ENCODE peak calls at places on chromosomes 5 and 9, in nine cellular contexts. One of them, this sample, is unnamed.

GRCh38 chr9:128208943-128209695 is 5.9 kb downstream of the DNM1 start:
- DNase-seq in K562: peak
- DNase-seq in A549: no peak
- DNase-seq in upper lobe of left lung: no peak
- DNase-seq in tibial nerve: no peak
- DNase-seq in transverse colon: no peak
- DNase-seq in stomach: no peak
- DNase-seq in GM12878: no peak
- DNase-seq in ovary: no peak
- DNase-seq in this sample: no peak

GRCh38 chr9:22141906-22142305 is 132.8 kb upstream of the CDKN2B start:
- DNase-seq in K562: no peak
- DNase-seq in A549: no peak
- DNase-seq in upper lobe of left lung: no peak
- DNase-seq in tibial nerve: peak
- DNase-seq in transverse colon: no peak
- DNase-seq in stomach: no peak
- DNase-seq in GM12878: no peak
- DNase-seq in ovary: peak
- DNase-seq in this sample: no peak

GRCh38 chr5:173671121-173671949 is 54.9 kb upstream of the BOD1 start:
- DNase-seq in K562: no peak
- DNase-seq in A549: no peak
- DNase-seq in upper lobe of left lung: no peak
- DNase-seq in tibial nerve: peak
- DNase-seq in transverse colon: peak
- DNase-seq in stomach: peak
- DNase-seq in GM12878: no peak
- DNase-seq in ovary: no peak
- DNase-seq in this sample: no peak

GRCh38 chr5:9599391-9599790 is 30.8 kb downstream of the TAS2R1 start:
- DNase-seq in K562: no peak
- DNase-seq in A549: no peak
- DNase-seq in upper lobe of left lung: no peak
- DNase-seq in tibial nerve: no peak
- DNase-seq in transverse colon: no peak
- DNase-seq in stomach: no peak
- DNase-seq in GM12878: no peak
- DNase-seq in ovary: no peak
- DNase-seq in this sample: no peak

GRCh38 chr5:149656576-149657182 is 73.4 kb upstream of the PPARGC1B start:
- DNase-seq in K562: peak
- DNase-seq in A549: peak
- DNase-seq in upper lobe of left lung: no peak
- DNase-seq in tibial nerve: no peak
- DNase-seq in transverse colon: peak
- DNase-seq in stomach: peak
- DNase-seq in GM12878: no peak
- DNase-seq in ovary: no peak
- DNase-seq in this sample: no peak

GRCh38 chr9:122661416-122661815 is at the start of gene OR1L1:
- DNase-seq in K562: no peak
- DNase-seq in A549: no peak
- DNase-seq in upper lobe of left lung: no peak
- DNase-seq in tibial nerve: no peak
- DNase-seq in transverse colon: no peak
- DNase-seq in stomach: no peak
- DNase-seq in GM12878: no peak
- DNase-seq in ovary: no peak
- DNase-seq in this sample: no peak

GRCh38 chr9:110048976-110049698 is 158.8 kb downstream of the C9orf152 start:
- DNase-seq in K562: no peak
- DNase-seq in A549: no peak
- DNase-seq in upper lobe of left lung: peak
- DNase-seq in tibial nerve: no peak
- DNase-seq in transverse colon: no peak
- DNase-seq in stomach: no peak
- DNase-seq in GM12878: no peak
- DNase-seq in ovary: no peak
- DNase-seq in this sample: no peak

GRCh38 chr9:136541179-136541578 is 4.7 kb downstream of the NOTCH1 start:
- DNase-seq in K562: no peak
- DNase-seq in A549: no peak
- DNase-seq in upper lobe of left lung: no peak
- DNase-seq in tibial nerve: no peak
- DNase-seq in transverse colon: no peak
- DNase-seq in stomach: no peak
- DNase-seq in GM12878: no peak
- DNase-seq in ovary: no peak
- DNase-seq in this sample: no peak

GRCh38 chr5:14105717-14106435 is 37.3 kb upstream of the TRIO start:
- DNase-seq in K562: no peak
- DNase-seq in A549: peak
- DNase-seq in upper lobe of left lung: no peak
- DNase-seq in tibial nerve: no peak
- DNase-seq in transverse colon: no peak
- DNase-seq in stomach: no peak
- DNase-seq in GM12878: no peak
- DNase-seq in ovary: no peak
- DNase-seq in this sample: no peak

GRCh38 chr5:14983666-14984441 is 112.3 kb upstream of the ANKH start:
- DNase-seq in K562: no peak
- DNase-seq in A549: no peak
- DNase-seq in upper lobe of left lung: no peak
- DNase-seq in tibial nerve: no peak
- DNase-seq in transverse colon: no peak
- DNase-seq in stomach: no peak
- DNase-seq in GM12878: no peak
- DNase-seq in ovary: no peak
- DNase-seq in this sample: no peak

GRCh38 chr5:169577966-169578365 is 5.6 kb upstream of the SPDL1 start:
- DNase-seq in K562: no peak
- DNase-seq in A549: peak
- DNase-seq in upper lobe of left lung: no peak
- DNase-seq in tibial nerve: no peak
- DNase-seq in transverse colon: no peak
- DNase-seq in stomach: no peak
- DNase-seq in GM12878: no peak
- DNase-seq in ovary: no peak
- DNase-seq in this sample: no peak
- TF ChIP-seq EP300 in K562: no peak
- TF ChIP-seq EP300 in A549: no peak
- TF ChIP-seq EP300 in upper lobe of left lung: no peak
- TF ChIP-seq EP300 in tibial nerve: no peak
- TF ChIP-seq EP300 in transverse colon: no peak
- TF ChIP-seq EP300 in stomach: no peak
- TF ChIP-seq EP300 in GM12878: no peak
- TF ChIP-seq EP300 in ovary: no peak
- TF ChIP-seq EP300 in this sample: no peak

GRCh38 chr5:18114161-18114802 is 480.0 kb downstream of the TAF11L14 start:
- DNase-seq in K562: no peak
- DNase-seq in A549: peak
- DNase-seq in upper lobe of left lung: no peak
- DNase-seq in tibial nerve: no peak
- DNase-seq in transverse colon: no peak
- DNase-seq in stomach: no peak
- DNase-seq in GM12878: no peak
- DNase-seq in ovary: no peak
- DNase-seq in this sample: no peak

GRCh38 chr5:18112066-18112465 is 477.8 kb downstream of the TAF11L14 start:
- DNase-seq in K562: no peak
- DNase-seq in A549: no peak
- DNase-seq in upper lobe of left lung: no peak
- DNase-seq in tibial nerve: no peak
- DNase-seq in transverse colon: no peak
- DNase-seq in stomach: no peak
- DNase-seq in GM12878: no peak
- DNase-seq in ovary: no peak
- DNase-seq in this sample: no peak

GRCh38 chr5:18119156-18119785 is 485.0 kb downstream of the TAF11L14 start:
- DNase-seq in K562: no peak
- DNase-seq in A549: no peak
- DNase-seq in upper lobe of left lung: no peak
- DNase-seq in tibial nerve: no peak
- DNase-seq in transverse colon: no peak
- DNase-seq in stomach: no peak
- DNase-seq in GM12878: no peak
- DNase-seq in ovary: no peak
- DNase-seq in this sample: no peak

DNA sequence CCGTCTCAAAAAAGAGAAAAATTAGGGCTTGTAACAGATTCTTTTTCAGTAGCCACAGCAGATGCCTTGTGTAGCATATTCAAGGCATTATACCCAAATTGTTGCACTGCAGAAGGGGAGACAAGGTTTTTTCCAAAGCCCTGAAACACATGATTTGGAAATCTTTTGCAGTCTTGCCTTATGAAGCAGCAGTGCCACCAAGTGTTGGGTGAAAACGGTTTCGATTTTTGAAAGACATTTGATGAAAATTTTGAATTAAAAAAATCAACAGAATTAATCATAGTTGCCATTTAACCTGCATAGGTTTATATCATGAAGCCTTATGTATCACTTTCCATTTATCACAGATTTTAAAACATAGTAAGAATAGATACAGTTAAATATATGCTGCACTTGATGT is 479.5 kb downstream of the TAF11L14 start:
- DNase-seq in K562: no peak
- DNase-seq in A549: peak
- DNase-seq in upper lobe of left lung: no peak
- DNase-seq in tibial nerve: no peak
- DNase-seq in transverse colon: no peak
- DNase-seq in stomach: no peak
- DNase-seq in GM12878: no peak
- DNase-seq in ovary: no peak
- DNase-seq in this sample: no peak
- TF ChIP-seq EP300 in K562: no peak
- TF ChIP-seq EP300 in A549: no peak
- TF ChIP-seq EP300 in upper lobe of left lung: no peak
- TF ChIP-seq EP300 in tibial nerve: no peak
- TF ChIP-seq EP300 in transverse colon: no peak
- TF ChIP-seq EP300 in stomach: no peak
- TF ChIP-seq EP300 in GM12878: no peak
- TF ChIP-seq EP300 in ovary: no peak
- TF ChIP-seq EP300 in this sample: no peak

GRCh38 chr5:43386960-43387362 is 25.2 kb downstream of the CCL28 start:
- DNase-seq in K562: no peak
- DNase-seq in A549: no peak
- DNase-seq in upper lobe of left lung: no peak
- DNase-seq in tibial nerve: no peak
- DNase-seq in transverse colon: no peak
- DNase-seq in stomach: no peak
- DNase-seq in GM12878: peak
- DNase-seq in ovary: no peak
- DNase-seq in this sample: no peak

DNA sequence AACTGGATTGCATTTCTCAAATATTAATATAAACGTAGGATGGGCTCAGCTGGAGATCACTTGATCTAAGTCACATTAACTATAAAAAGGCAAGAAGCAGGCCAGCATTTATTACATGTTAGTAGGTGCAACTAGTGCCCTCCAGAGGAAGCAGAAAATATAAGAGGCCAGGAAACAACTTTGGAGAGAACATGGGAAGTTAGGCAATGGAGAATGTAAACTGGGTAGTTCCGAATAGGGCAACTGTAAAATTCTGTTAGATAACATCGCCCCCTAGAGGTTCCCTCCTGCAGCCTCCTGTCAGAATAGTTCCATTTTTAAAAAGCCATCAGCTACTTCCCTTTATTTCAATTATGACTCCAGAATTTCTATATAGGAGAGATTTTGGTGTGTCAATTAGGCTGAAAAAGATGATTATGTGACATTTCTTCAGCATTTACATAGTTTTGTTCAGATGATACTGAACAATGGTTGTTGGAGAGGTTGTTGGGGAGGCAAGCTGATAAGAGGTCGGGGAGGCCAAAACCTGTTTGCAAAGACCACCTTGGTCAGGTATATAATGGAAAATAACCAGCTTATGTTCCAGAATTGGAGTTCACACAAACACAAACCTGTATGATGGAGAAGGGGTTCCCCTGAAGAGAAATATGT is 22.4 kb downstream of the CCL28 start:
- DNase-seq in K562: peak
- DNase-seq in A549: peak
- DNase-seq in upper lobe of left lung: no peak
- DNase-seq in tibial nerve: peak
- DNase-seq in transverse colon: peak
- DNase-seq in stomach: peak
- DNase-seq in GM12878: peak
- DNase-seq in ovary: no peak
- DNase-seq in this sample: no peak
- TF ChIP-seq EP300 in K562: peak
- TF ChIP-seq EP300 in A549: no peak
- TF ChIP-seq EP300 in upper lobe of left lung: no peak
- TF ChIP-seq EP300 in tibial nerve: peak
- TF ChIP-seq EP300 in transverse colon: no peak
- TF ChIP-seq EP300 in stomach: no peak
- TF ChIP-seq EP300 in GM12878: no peak
- TF ChIP-seq EP300 in ovary: no peak
- TF ChIP-seq EP300 in this sample: no peak

GRCh38 chr5:135574493-135574892 is 4.3 kb downstream of the CXCL14 start:
- DNase-seq in K562: no peak
- DNase-seq in A549: no peak
- DNase-seq in upper lobe of left lung: no peak
- DNase-seq in tibial nerve: no peak
- DNase-seq in transverse colon: no peak
- DNase-seq in stomach: no peak
- DNase-seq in GM12878: no peak
- DNase-seq in ovary: no peak
- DNase-seq in this sample: no peak

GRCh38 chr5:135578305-135578684 is 496 bp downstream of the CXCL14 start:
- DNase-seq in K562: no peak
- DNase-seq in A549: no peak
- DNase-seq in upper lobe of left lung: no peak
- DNase-seq in tibial nerve: no peak
- DNase-seq in transverse colon: no peak
- DNase-seq in stomach: no peak
- DNase-seq in GM12878: no peak
- DNase-seq in ovary: no peak
- DNase-seq in this sample: no peak

GRCh38 chr5:135578685-135579341 is at the start of gene CXCL14:
- DNase-seq in K562: no peak
- DNase-seq in A549: no peak
- DNase-seq in upper lobe of left lung: peak
- DNase-seq in tibial nerve: peak
- DNase-seq in transverse colon: peak
- DNase-seq in stomach: no peak
- DNase-seq in GM12878: no peak
- DNase-seq in ovary: no peak
- DNase-seq in this sample: no peak

GRCh38 chr5:135577421-135577820 is 1.4 kb downstream of the CXCL14 start:
- DNase-seq in K562: no peak
- DNase-seq in A549: no peak
- DNase-seq in upper lobe of left lung: no peak
- DNase-seq in tibial nerve: no peak
- DNase-seq in transverse colon: no peak
- DNase-seq in stomach: no peak
- DNase-seq in GM12878: no peak
- DNase-seq in ovary: no peak
- DNase-seq in this sample: no peak

GRCh38 chr5:135576075-135576599 is 2.7 kb downstream of the CXCL14 start:
- DNase-seq in K562: no peak
- DNase-seq in A549: no peak
- DNase-seq in upper lobe of left lung: no peak
- DNase-seq in tibial nerve: no peak
- DNase-seq in transverse colon: no peak
- DNase-seq in stomach: no peak
- DNase-seq in GM12878: no peak
- DNase-seq in ovary: no peak
- DNase-seq in this sample: no peak
- TF ChIP-seq EP300 in K562: no peak
- TF ChIP-seq EP300 in A549: no peak
- TF ChIP-seq EP300 in upper lobe of left lung: no peak
- TF ChIP-seq EP300 in tibial nerve: no peak
- TF ChIP-seq EP300 in transverse colon: no peak
- TF ChIP-seq EP300 in stomach: no peak
- TF ChIP-seq EP300 in GM12878: no peak
- TF ChIP-seq EP300 in ovary: no peak
- TF ChIP-seq EP300 in this sample: no peak